ENCODE peak calls at places on chromosomes 6 and 20, in four cellular contexts. One of them, this sample, is unnamed.

GRCh38 chr6:3088853-3089445 is 20.7 kb downstream of the RIPK1 start:
- DNase-seq in K562: no peak
- DNase-seq in endothelial cell of umbilical vein: peak; percentile 41
- DNase-seq in IMR-90: peak; percentile 11
- DNase-seq in this sample: no peak

GRCh38 chr6:145731432-145731831 is 3.9 kb downstream of the EPM2A start:
- DNase-seq in K562: peak; percentile 32
- DNase-seq in IMR-90: no peak
- DNase-seq in endothelial cell of umbilical vein: no peak
- DNase-seq in this sample: no peak

GRCh38 chr6:38495922-38496635 is 143.7 kb downstream of the BTBD9 start:
- DNase-seq in IMR-90: no peak
- DNase-seq in K562: no peak
- DNase-seq in endothelial cell of umbilical vein: peak; percentile 41
- DNase-seq in this sample: no peak

GRCh38 chr20:47929368-47930115 is 144.3 kb upstream of the SULF2 start:
- DNase-seq in IMR-90: peak; percentile 26
- DNase-seq in K562: no peak
- DNase-seq in endothelial cell of umbilical vein: peak; percentile 12
- DNase-seq in this sample: no peak

GRCh38 chr20:25021336-25021735 is 28.8 kb upstream of the APMAP start:
- DNase-seq in endothelial cell of umbilical vein: no peak
- DNase-seq in K562: no peak
- DNase-seq in IMR-90: no peak
- DNase-seq in this sample: no peak

GRCh38 chr20:30168025-30168799 is 1089.3 kb upstream of the DEFB115 start:
- DNase-seq in endothelial cell of umbilical vein: no peak
- DNase-seq in IMR-90: no peak
- DNase-seq in K562: no peak
- DNase-seq in this sample: no peak

GRCh38 chr6:90584636-90585255 is 2.1 kb downstream of the MAP3K7 start:
- DNase-seq in IMR-90: peak; percentile 61
- DNase-seq in K562: no peak
- DNase-seq in endothelial cell of umbilical vein: no peak
- DNase-seq in this sample: no peak

GRCh38 chr6:163095401-163095800 is 319.1 kb upstream of the QKI start:
- DNase-seq in K562: no peak
- DNase-seq in endothelial cell of umbilical vein: no peak
- DNase-seq in IMR-90: no peak
- DNase-seq in this sample: no peak

GRCh38 chr6:32188381-32189081 is 1.5 kb downstream of the PBX2 start:
- DNase-seq in endothelial cell of umbilical vein: peak; percentile 29
- DNase-seq in K562: peak; percentile 41
- DNase-seq in IMR-90: peak; percentile 12
- DNase-seq in this sample: no peak

GRCh38 chr20:24676353-24676977 is 207.0 kb downstream of the SYNDIG1 start:
- DNase-seq in IMR-90: no peak
- DNase-seq in endothelial cell of umbilical vein: no peak
- DNase-seq in K562: no peak
- DNase-seq in this sample: no peak

GRCh38 chr20:45987108-45987780 is 15.2 kb upstream of the ZNF335 start:
- DNase-seq in IMR-90: peak; percentile 45
- DNase-seq in K562: peak; percentile 86
- DNase-seq in endothelial cell of umbilical vein: peak; percentile 64
- DNase-seq in this sample: no peak

GRCh38 chr20:45981261-45981660 is 9.3 kb upstream of the ZNF335 start:
- DNase-seq in IMR-90: no peak
- DNase-seq in K562: no peak
- DNase-seq in endothelial cell of umbilical vein: no peak
- DNase-seq in this sample: no peak

GRCh38 chr20:45983279-45983743 is 11.3 kb upstream of the ZNF335 start:
- DNase-seq in endothelial cell of umbilical vein: no peak
- DNase-seq in K562: peak; percentile 81
- DNase-seq in IMR-90: no peak
- DNase-seq in this sample: no peak

GRCh38 chr20:45985573-45985972 is 13.6 kb upstream of the ZNF335 start:
- DNase-seq in IMR-90: no peak
- DNase-seq in endothelial cell of umbilical vein: no peak
- DNase-seq in K562: peak; percentile 55
- DNase-seq in this sample: no peak
- TF ChIP-seq FOS in IMR-90: no peak
- TF ChIP-seq FOS in endothelial cell of umbilical vein: no peak
- TF ChIP-seq FOS in K562: no peak
- TF ChIP-seq FOS in this sample: no peak

DNA sequence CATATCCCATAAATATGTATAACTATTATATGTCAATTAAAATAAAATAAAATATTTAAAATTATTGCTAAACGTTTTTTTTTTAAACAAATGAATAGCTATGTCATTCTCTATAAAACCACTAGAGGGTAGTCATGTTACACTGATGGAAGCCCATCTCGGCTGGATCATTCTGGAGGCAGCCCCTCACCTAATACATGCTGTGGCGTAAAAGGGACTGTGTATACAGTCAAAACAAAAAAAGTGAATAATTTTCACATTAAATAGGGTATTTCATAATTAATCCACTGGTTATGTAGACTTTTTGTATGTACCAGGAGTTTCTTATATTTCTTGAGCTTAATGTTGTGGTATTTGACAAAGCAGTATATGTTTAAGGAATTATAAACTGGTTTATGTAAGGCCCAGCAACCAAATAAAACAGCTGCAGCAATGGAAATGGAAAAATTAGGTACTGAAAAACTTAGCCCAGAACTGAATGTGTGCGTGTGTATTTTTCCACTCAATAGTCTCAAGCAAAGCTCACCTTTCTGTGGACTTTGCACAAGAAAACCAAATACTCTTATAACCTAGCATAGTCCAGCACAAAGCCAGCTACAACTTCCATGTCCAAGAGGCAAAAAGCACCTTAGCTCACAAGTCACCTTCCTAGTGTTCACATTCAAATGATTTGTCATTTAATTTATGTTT is 81.7 kb downstream of the COL9A1 start:
- DNase-seq in IMR-90: peak; percentile 20
- DNase-seq in endothelial cell of umbilical vein: peak; percentile 32
- DNase-seq in K562: peak; percentile 51
- DNase-seq in this sample: no peak
- TF ChIP-seq FOS in IMR-90: no peak
- TF ChIP-seq FOS in endothelial cell of umbilical vein: no peak
- TF ChIP-seq FOS in K562: no peak
- TF ChIP-seq FOS in this sample: no peak

DNA sequence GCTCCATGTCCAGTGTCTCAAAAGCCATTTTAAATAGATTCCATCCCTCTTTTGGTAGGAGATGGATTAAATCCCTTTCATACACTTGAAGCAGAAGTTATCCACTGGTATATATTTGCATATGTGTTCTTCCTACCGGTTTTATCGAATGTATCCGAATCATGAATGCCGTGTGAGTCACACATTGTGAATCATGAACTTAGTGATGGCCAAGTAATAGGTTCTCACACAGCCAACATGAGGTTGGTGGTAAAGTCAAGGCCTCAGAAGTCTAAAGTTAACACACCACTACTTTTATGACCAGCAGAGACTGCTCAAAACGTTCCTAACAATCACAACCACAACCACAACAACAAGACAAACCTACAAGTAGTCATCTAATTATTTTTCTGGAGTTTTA is 345.5 kb downstream of the THBS2 start:
- DNase-seq in IMR-90: peak; percentile 72
- DNase-seq in K562: no peak
- DNase-seq in endothelial cell of umbilical vein: no peak
- DNase-seq in this sample: no peak
- TF ChIP-seq FOS in IMR-90: no peak
- TF ChIP-seq FOS in K562: no peak
- TF ChIP-seq FOS in endothelial cell of umbilical vein: no peak
- TF ChIP-seq FOS in this sample: no peak

GRCh38 chr20:13017235-13017634 is 8.5 kb downstream of the SPTLC3 start:
- DNase-seq in K562: no peak
- DNase-seq in endothelial cell of umbilical vein: no peak
- DNase-seq in IMR-90: peak; percentile 18
- DNase-seq in this sample: no peak
- TF ChIP-seq FOS in K562: no peak
- TF ChIP-seq FOS in endothelial cell of umbilical vein: no peak
- TF ChIP-seq FOS in IMR-90: no peak
- TF ChIP-seq FOS in this sample: no peak

GRCh38 chr20:32134026-32134425 is 24.5 kb downstream of the TM9SF4 start:
- DNase-seq in endothelial cell of umbilical vein: no peak
- DNase-seq in K562: no peak
- DNase-seq in IMR-90: no peak
- DNase-seq in this sample: no peak

GRCh38 chr20:32135983-32136515 is 26.5 kb downstream of the TM9SF4 start:
- DNase-seq in endothelial cell of umbilical vein: no peak
- DNase-seq in IMR-90: no peak
- DNase-seq in K562: no peak
- DNase-seq in this sample: no peak

GRCh38 chr20:32130965-32131364 is 21.5 kb downstream of the TM9SF4 start:
- DNase-seq in K562: no peak
- DNase-seq in endothelial cell of umbilical vein: no peak
- DNase-seq in IMR-90: no peak
- DNase-seq in this sample: no peak

GRCh38 chr20:32130352-32130751 is 20.8 kb downstream of the TM9SF4 start:
- DNase-seq in IMR-90: no peak
- DNase-seq in K562: no peak
- DNase-seq in endothelial cell of umbilical vein: no peak
- DNase-seq in this sample: no peak

DNA sequence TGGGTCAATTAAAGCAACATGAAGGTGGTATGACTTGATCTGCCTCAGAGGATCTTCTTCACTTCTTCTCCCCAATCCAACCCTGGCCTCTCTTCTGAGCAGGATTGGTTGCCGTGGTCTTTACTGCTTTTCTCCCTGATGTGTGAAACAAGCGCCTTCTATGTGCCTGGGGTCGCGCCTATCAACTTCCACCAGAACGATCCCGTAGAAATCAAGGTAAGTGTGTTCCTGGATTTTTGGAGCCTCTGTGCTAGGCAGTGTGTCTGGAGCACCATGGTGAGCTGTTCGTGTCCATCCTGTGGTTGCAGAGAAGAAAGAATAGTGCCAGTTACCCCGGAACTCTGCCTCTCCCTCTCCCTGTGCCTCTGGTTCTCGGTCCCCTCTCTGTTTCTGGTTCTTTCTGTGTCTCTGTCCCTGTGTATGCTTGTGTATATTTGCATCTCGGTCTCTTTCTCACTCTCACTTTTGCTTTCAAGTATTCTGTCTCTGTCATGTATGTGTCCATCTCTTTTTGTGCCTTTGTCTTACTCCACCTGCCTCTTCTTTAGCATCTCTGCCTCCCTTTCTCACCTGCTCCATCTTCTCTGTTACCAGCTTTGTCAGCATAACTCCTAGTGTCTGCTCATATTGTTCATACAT is 23.5 kb downstream of the TM9SF4 start:
- DNase-seq in K562: no peak
- DNase-seq in IMR-90: no peak
- DNase-seq in endothelial cell of umbilical vein: no peak
- DNase-seq in this sample: peak; percentile 58
- TF ChIP-seq FOS in K562: no peak
- TF ChIP-seq FOS in IMR-90: no peak
- TF ChIP-seq FOS in endothelial cell of umbilical vein: no peak
- TF ChIP-seq FOS in this sample: no peak

DNA sequence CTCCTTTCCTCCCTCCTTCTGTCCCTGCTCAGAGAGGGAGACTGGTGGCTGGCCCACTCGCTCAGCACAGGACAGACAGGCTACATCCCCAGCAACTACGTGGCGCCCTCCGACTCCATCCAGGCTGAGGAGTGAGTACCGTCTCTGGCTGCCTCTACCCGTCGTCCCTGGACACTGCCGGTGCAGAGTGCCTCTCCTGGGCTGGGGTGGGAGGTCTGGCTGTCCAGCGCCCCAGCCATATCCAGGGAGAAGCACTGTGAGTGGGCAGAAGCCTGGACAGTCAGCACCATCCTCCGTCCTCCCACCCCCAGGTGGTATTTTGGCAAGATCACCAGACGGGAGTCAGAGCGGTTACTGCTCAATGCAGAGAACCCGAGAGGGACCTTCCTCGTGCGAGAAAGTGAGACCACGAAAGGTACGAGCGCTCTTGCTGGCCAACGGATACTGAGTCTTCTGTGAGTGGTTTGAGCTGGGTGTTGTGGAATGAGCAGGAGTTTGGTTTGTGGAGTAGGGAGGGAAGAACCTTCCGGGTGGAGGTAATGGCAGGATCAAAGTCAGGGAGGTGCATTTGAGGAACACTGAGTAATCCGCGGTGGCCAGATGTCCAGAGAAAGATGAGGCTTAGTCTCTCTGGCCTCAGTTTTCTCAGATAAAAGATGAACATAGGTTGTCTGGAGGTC is 48.1 kb downstream of the SRC start:
- DNase-seq in K562: no peak
- DNase-seq in IMR-90: no peak
- DNase-seq in endothelial cell of umbilical vein: no peak
- DNase-seq in this sample: no peak
- TF ChIP-seq FOS in K562: no peak
- TF ChIP-seq FOS in IMR-90: no peak
- TF ChIP-seq FOS in endothelial cell of umbilical vein: no peak
- TF ChIP-seq FOS in this sample: no peak

GRCh38 chr6:157150076-157150475 is 173.2 kb downstream of the TMEM242 start:
- DNase-seq in IMR-90: peak; percentile 96
- DNase-seq in K562: no peak
- DNase-seq in endothelial cell of umbilical vein: no peak
- DNase-seq in this sample: no peak

GRCh38 chr6:157148391-157149323 is 174.7 kb downstream of the TMEM242 start:
- DNase-seq in IMR-90: peak; percentile 98
- DNase-seq in endothelial cell of umbilical vein: peak; percentile 97
- DNase-seq in K562: no peak
- DNase-seq in this sample: no peak

GRCh38 chr6:157152544-157152943 is 170.8 kb downstream of the TMEM242 start:
- DNase-seq in IMR-90: no peak
- DNase-seq in endothelial cell of umbilical vein: no peak
- DNase-seq in K562: no peak
- DNase-seq in this sample: no peak

GRCh38 chr6:157151989-157152388 is 171.3 kb downstream of the TMEM242 start:
- DNase-seq in IMR-90: peak; percentile 93
- DNase-seq in K562: no peak
- DNase-seq in endothelial cell of umbilical vein: peak; percentile 68
- DNase-seq in this sample: no peak

DNA sequence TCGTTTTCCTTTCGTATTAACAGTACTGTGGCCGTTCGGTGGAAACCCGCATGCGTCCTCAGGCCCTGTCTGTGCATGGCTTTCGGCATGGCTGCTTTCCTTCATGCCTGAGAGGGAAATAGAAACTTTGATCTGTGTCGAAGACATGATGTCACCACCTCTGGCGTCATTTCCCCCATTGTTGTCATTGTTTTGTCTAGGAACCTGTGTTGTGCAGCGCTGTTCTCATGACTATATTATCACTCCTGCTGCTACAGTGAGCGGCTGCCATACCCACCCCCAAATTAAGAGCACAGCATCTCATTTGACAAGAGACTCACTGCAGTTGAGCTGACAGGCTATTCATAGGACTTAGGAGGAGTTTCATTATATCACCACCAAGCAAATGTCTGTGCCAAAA is 172.3 kb downstream of the TMEM242 start:
- DNase-seq in IMR-90: no peak
- DNase-seq in K562: no peak
- DNase-seq in endothelial cell of umbilical vein: peak; percentile 78
- DNase-seq in this sample: no peak
- TF ChIP-seq FOS in IMR-90: no peak
- TF ChIP-seq FOS in K562: no peak
- TF ChIP-seq FOS in endothelial cell of umbilical vein: no peak
- TF ChIP-seq FOS in this sample: no peak

This sample was measured in GM12878.